ENCODE peak calls at places on chromosomes 7 and 10, in seven cellular contexts. One of them, this sample, is unnamed.

GRCh38 chr7:6015917-6016652 is 7.0 kb downstream of the AIMP2 start:
- DNase-seq in ovary: peak
- DNase-seq in Panc1: peak
- DNase-seq in H1: no peak
- DNase-seq in prostate gland: peak
- DNase-seq in psoas muscle: peak
- DNase-seq in AG04450: peak
- DNase-seq in this sample: no peak

GRCh38 chr10:51879238-51879637 is 179.8 kb upstream of the CSTF2T start:
- DNase-seq in prostate gland: no peak
- DNase-seq in ovary: no peak
- DNase-seq in Panc1: no peak
- DNase-seq in psoas muscle: no peak
- DNase-seq in H1: no peak
- DNase-seq in AG04450: peak
- DNase-seq in this sample: no peak

GRCh38 chr10:21518629-21519321 is 6.7 kb downstream of the SKIDA1 start:
- DNase-seq in AG04450: no peak
- DNase-seq in prostate gland: no peak
- DNase-seq in H1: no peak
- DNase-seq in ovary: peak
- DNase-seq in psoas muscle: no peak
- DNase-seq in Panc1: no peak
- DNase-seq in this sample: no peak

GRCh38 chr7:15463801-15464761 is 97.7 kb downstream of the AGMO start:
- DNase-seq in prostate gland: no peak
- DNase-seq in ovary: no peak
- DNase-seq in AG04450: no peak
- DNase-seq in H1: no peak
- DNase-seq in psoas muscle: no peak
- DNase-seq in Panc1: no peak
- DNase-seq in this sample: no peak

GRCh38 chr7:88218836-88219605 is 817 bp downstream of the SRI start:
- DNase-seq in ovary: peak
- DNase-seq in Panc1: no peak
- DNase-seq in psoas muscle: peak
- DNase-seq in AG04450: no peak
- DNase-seq in H1: no peak
- DNase-seq in prostate gland: peak
- DNase-seq in this sample: peak

GRCh38 chr7:19215421-19215820 is 70.2 kb upstream of the FERD3L start:
- DNase-seq in AG04450: peak
- DNase-seq in psoas muscle: no peak
- DNase-seq in ovary: no peak
- DNase-seq in H1: no peak
- DNase-seq in Panc1: no peak
- DNase-seq in prostate gland: no peak
- DNase-seq in this sample: no peak

GRCh38 chr7:146960747-146961416 is 844.3 kb downstream of the CNTNAP2 start:
- DNase-seq in AG04450: no peak
- DNase-seq in Panc1: no peak
- DNase-seq in ovary: no peak
- DNase-seq in prostate gland: no peak
- DNase-seq in H1: no peak
- DNase-seq in psoas muscle: no peak
- DNase-seq in this sample: no peak

GRCh38 chr10:53223846-53224245 is 451.3 kb upstream of the MBL2 start:
- DNase-seq in Panc1: no peak
- DNase-seq in AG04450: no peak
- DNase-seq in H1: peak
- DNase-seq in ovary: no peak
- DNase-seq in psoas muscle: no peak
- DNase-seq in prostate gland: no peak
- DNase-seq in this sample: no peak

GRCh38 chr10:18079665-18080295 is 60.4 kb upstream of the CACNB2 start:
- DNase-seq in H1: no peak
- DNase-seq in AG04450: peak
- DNase-seq in prostate gland: no peak
- DNase-seq in ovary: no peak
- DNase-seq in Panc1: no peak
- DNase-seq in psoas muscle: no peak
- DNase-seq in this sample: no peak

GRCh38 chr7:47293884-47294568 is 287.9 kb downstream of the TNS3 start:
- DNase-seq in H1: no peak
- DNase-seq in ovary: peak
- DNase-seq in AG04450: no peak
- DNase-seq in prostate gland: no peak
- DNase-seq in Panc1: no peak
- DNase-seq in psoas muscle: peak
- DNase-seq in this sample: no peak

GRCh38 chr10:13188593-13188992 is 27.2 kb downstream of the MCM10 start:
- DNase-seq in psoas muscle: peak
- DNase-seq in ovary: no peak
- DNase-seq in H1: no peak
- DNase-seq in Panc1: no peak
- DNase-seq in AG04450: no peak
- DNase-seq in prostate gland: no peak
- DNase-seq in this sample: no peak

GRCh38 chr10:13187135-13187534 is 25.8 kb downstream of the MCM10 start:
- DNase-seq in psoas muscle: no peak
- DNase-seq in ovary: no peak
- DNase-seq in Panc1: no peak
- DNase-seq in prostate gland: no peak
- DNase-seq in AG04450: no peak
- DNase-seq in H1: no peak
- DNase-seq in this sample: no peak

GRCh38 chr10:13191362-13191761 is 30.0 kb downstream of the MCM10 start:
- DNase-seq in Panc1: no peak
- DNase-seq in prostate gland: no peak
- DNase-seq in ovary: no peak
- DNase-seq in H1: no peak
- DNase-seq in AG04450: no peak
- DNase-seq in psoas muscle: no peak
- DNase-seq in this sample: no peak

GRCh38 chr10:13193637-13194036 is 32.3 kb downstream of the MCM10 start:
- DNase-seq in prostate gland: no peak
- DNase-seq in H1: no peak
- DNase-seq in AG04450: no peak
- DNase-seq in Panc1: no peak
- DNase-seq in ovary: no peak
- DNase-seq in psoas muscle: no peak
- DNase-seq in this sample: no peak

DNA sequence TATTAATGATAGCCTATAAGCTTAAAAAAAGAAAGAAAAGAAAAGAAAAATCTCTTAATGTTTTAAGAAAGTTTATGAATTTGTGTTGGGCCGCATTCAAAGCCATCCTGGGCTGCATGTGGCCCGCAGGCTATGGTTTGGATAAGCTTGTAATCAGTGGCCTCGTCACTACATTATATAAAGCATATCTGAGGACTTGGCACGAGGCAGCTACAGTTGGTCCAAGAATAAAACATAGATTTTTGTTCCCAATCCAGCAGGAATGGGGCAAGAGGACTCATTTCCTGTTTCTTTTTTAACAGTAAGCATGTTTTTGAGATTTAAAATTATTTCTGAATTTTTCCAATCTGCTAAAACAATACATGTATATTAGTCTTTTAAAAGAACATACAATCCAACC is 28.6 kb downstream of the MCM10 start:
- DNase-seq in H1: no peak
- DNase-seq in prostate gland: no peak
- DNase-seq in ovary: no peak
- DNase-seq in psoas muscle: no peak
- DNase-seq in Panc1: no peak
- DNase-seq in AG04450: no peak
- DNase-seq in this sample: no peak
- H3K4me3 ChIP-seq in H1: no peak
- H3K4me3 ChIP-seq in prostate gland: no peak
- H3K4me3 ChIP-seq in ovary: no peak
- H3K4me3 ChIP-seq in psoas muscle: no peak
- H3K4me3 ChIP-seq in Panc1: no peak
- H3K4me3 ChIP-seq in AG04450: no peak
- H3K4me3 ChIP-seq in this sample: no peak

DNA sequence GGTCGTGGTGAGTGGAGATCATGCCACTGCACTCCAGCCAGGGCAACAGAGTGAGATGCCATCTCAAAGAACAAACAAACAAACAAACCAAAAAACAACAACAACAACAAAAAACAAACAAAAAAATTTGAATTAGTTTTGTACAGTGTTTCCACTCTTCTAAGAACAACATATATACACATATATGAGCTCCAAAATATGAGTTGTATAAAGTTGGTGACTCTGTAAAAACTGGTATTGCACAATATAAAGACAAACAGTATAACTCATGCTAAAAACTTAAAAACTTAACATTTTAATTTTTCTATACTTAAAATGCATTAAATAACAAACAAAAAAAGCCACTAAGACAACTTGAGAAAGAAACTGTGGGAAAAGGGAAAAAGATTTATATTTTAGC is 46.0 kb downstream of the AKR1B15 start:
- DNase-seq in psoas muscle: no peak
- DNase-seq in Panc1: no peak
- DNase-seq in ovary: no peak
- DNase-seq in prostate gland: no peak
- DNase-seq in AG04450: no peak
- DNase-seq in H1: no peak
- DNase-seq in this sample: no peak
- H3K27ac ChIP-seq in psoas muscle: no peak
- H3K27ac ChIP-seq in Panc1: no peak
- H3K27ac ChIP-seq in ovary: no peak
- H3K27ac ChIP-seq in prostate gland: no peak
- H3K27ac ChIP-seq in AG04450: peak
- H3K27ac ChIP-seq in H1: no peak
- H3K27ac ChIP-seq in this sample: peak

GRCh38 chr10:101145145-101145544 is 14.0 kb downstream of the TLX1 start:
- DNase-seq in ovary: no peak
- DNase-seq in AG04450: no peak
- DNase-seq in Panc1: no peak
- DNase-seq in prostate gland: no peak
- DNase-seq in H1: no peak
- DNase-seq in psoas muscle: no peak
- DNase-seq in this sample: no peak

GRCh38 chr10:101144053-101144452 is 13.0 kb downstream of the TLX1 start:
- DNase-seq in psoas muscle: no peak
- DNase-seq in Panc1: no peak
- DNase-seq in prostate gland: no peak
- DNase-seq in ovary: no peak
- DNase-seq in AG04450: no peak
- DNase-seq in H1: no peak
- DNase-seq in this sample: no peak

GRCh38 chr10:101143354-101143648 is 12.2 kb downstream of the TLX1 start:
- DNase-seq in AG04450: no peak
- DNase-seq in prostate gland: no peak
- DNase-seq in psoas muscle: no peak
- DNase-seq in H1: no peak
- DNase-seq in Panc1: no peak
- DNase-seq in ovary: no peak
- DNase-seq in this sample: no peak

GRCh38 chr10:101145750-101146391 is 14.8 kb downstream of the TLX1 start:
- DNase-seq in Panc1: no peak
- DNase-seq in prostate gland: no peak
- DNase-seq in psoas muscle: no peak
- DNase-seq in H1: no peak
- DNase-seq in ovary: no peak
- DNase-seq in AG04450: no peak
- DNase-seq in this sample: no peak

DNA sequence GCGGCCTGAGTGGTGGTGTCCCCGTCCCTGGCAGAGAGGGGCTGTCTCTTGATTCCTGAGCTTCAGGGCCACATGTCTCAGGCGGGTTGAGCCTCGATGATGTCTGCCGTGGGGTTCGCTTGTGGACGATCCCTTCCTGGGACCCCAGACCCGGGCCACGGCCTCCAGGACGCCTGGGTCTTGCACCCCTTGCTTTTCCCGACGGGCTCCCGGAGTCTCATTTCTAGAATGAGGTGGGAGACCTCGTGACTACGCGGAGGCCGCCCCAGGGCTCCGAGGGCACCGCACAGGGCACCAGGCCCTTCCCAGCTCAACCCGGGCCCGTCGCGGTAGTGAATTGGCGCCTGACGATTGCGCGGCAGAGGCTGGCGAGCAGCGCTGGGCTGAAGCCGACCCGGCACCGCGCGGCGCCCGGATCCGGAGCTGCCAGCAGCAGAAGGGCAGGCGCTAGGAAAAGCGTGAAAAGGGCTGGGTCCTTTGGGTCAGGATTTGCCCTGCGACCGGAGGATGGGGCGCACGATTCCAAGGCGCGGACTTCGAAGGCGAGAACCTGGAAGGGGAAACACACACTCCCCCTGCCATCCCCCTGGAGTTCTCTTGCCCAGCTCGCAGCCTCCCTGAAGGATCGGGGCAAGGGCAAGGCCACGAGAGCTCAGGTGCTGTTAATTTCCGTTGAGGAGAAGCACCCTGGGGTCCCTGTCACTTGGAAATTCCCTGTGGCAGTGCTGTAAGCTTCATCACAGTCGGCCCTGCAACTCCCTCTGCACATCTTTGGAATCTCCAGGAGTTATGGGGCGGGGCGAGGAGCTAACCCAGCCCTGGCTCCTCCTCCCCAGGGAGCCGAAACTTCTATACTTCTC is 15.5 kb downstream of the TLX1 start:
- DNase-seq in Panc1: no peak
- DNase-seq in AG04450: no peak
- DNase-seq in prostate gland: no peak
- DNase-seq in psoas muscle: no peak
- DNase-seq in ovary: no peak
- DNase-seq in H1: no peak
- DNase-seq in this sample: no peak
- H3K4me3 ChIP-seq in Panc1: no peak
- H3K4me3 ChIP-seq in AG04450: no peak
- H3K4me3 ChIP-seq in prostate gland: no peak
- H3K4me3 ChIP-seq in psoas muscle: peak
- H3K4me3 ChIP-seq in ovary: no peak
- H3K4me3 ChIP-seq in H1: no peak
- H3K4me3 ChIP-seq in this sample: no peak

DNA sequence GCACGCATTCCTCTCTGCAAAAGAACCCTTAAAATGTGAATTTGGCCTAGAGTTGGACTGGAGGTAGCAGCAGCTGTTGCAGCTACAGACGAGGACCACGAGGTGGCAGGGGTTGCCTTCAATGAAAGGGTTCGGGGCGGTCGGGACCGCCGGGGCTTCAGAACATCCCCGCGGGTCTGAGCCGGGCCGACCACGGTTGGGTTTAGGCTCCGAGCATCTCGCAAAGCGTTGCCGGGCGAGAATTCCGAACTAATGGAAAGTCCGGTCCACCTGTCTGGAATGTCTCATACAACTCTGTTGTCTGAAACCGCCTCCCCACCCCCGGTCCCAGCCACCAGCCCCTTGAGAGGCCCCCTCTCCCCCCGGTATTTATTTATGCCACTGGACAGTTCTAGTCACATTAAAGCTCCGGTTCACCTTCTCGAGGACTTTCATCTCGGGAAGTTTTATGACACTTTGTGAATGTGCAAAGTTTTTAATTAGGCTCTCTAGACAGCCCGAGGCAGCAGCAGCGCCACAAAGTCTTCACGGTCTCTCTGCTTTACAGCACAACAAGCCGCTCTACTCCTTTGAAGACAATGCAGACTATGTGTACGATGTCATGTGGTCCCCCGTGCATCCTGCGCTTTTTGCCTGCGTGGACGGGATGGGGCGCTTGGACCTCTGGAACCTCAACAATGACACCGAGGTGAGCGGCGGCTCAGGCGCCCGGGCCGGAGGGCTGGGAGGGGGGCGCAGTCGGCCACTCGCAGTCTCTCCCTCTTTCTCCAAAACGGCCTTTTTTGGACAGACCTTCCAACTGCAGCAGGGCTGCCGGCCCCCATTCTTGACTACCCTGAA is 246.2 kb downstream of the SLC25A13 start:
- DNase-seq in H1: no peak
- DNase-seq in Panc1: no peak
- DNase-seq in ovary: peak
- DNase-seq in psoas muscle: peak
- DNase-seq in AG04450: peak
- DNase-seq in prostate gland: peak
- DNase-seq in this sample: peak
- H3K27ac ChIP-seq in H1: no peak
- H3K27ac ChIP-seq in Panc1: no peak
- H3K27ac ChIP-seq in ovary: no peak
- H3K27ac ChIP-seq in psoas muscle: no peak
- H3K27ac ChIP-seq in AG04450: no peak
- H3K27ac ChIP-seq in prostate gland: no peak
- H3K27ac ChIP-seq in this sample: no peak